ENCODE peak calls at places on chromosomes 6 and 20, in five cellular contexts. One of them, this sample, is unnamed.

GRCh38 chr6:93282521-93283031 is 136.8 kb downstream of the EPHA7 start:
- DNase-seq in HEK293T: no peak
- DNase-seq in NT2/D1: no peak
- DNase-seq in GM12878: no peak
- DNase-seq in HepG2: no peak
- DNase-seq in this sample: no peak

GRCh38 chr6:130324657-130325056 is 41.2 kb upstream of the TMEM200A start:
- DNase-seq in HEK293T: no peak
- DNase-seq in NT2/D1: no peak
- DNase-seq in GM12878: no peak
- DNase-seq in HepG2: no peak
- DNase-seq in this sample: no peak

GRCh38 chr20:61933951-61934715 is 131.5 kb downstream of the TAF4 start:
- DNase-seq in HEK293T: no peak
- DNase-seq in NT2/D1: no peak
- DNase-seq in GM12878: no peak
- DNase-seq in HepG2: no peak
- DNase-seq in this sample: peak

GRCh38 chr6:139367810-139368321 is 6.6 kb downstream of the CITED2 start:
- DNase-seq in HEK293T: no peak
- DNase-seq in NT2/D1: peak
- DNase-seq in GM12878: no peak
- DNase-seq in HepG2: no peak
- DNase-seq in this sample: peak

GRCh38 chr6:33136310-33136895 is 55.9 kb downstream of the COL11A2 start:
- DNase-seq in HEK293T: no peak
- DNase-seq in NT2/D1: no peak
- DNase-seq in GM12878: no peak
- DNase-seq in HepG2: no peak
- DNase-seq in this sample: no peak

GRCh38 chr6:125794342-125795137 is 3.8 kb downstream of the NCOA7 start:
- DNase-seq in HEK293T: no peak
- DNase-seq in NT2/D1: no peak
- DNase-seq in GM12878: no peak
- DNase-seq in HepG2: no peak
- DNase-seq in this sample: no peak

GRCh38 chr20:32820000-32820697 is 395 bp downstream of the MAPRE1 start:
- DNase-seq in HEK293T: peak
- DNase-seq in NT2/D1: no peak
- DNase-seq in GM12878: no peak
- DNase-seq in HepG2: peak
- DNase-seq in this sample: peak

GRCh38 chr6:111566222-111566717 is 39.4 kb downstream of the TRAF3IP2 start:
- DNase-seq in HEK293T: no peak
- DNase-seq in NT2/D1: no peak
- DNase-seq in GM12878: no peak
- DNase-seq in HepG2: no peak
- DNase-seq in this sample: no peak

GRCh38 chr20:23273776-23274175 is 76.8 kb upstream of the NXT1 start:
- DNase-seq in HEK293T: no peak
- DNase-seq in NT2/D1: no peak
- DNase-seq in GM12878: no peak
- DNase-seq in HepG2: no peak
- DNase-seq in this sample: no peak

GRCh38 chr6:57177545-57178225 is 5.6 kb downstream of the BAG2 start:
- DNase-seq in HEK293T: no peak
- DNase-seq in NT2/D1: no peak
- DNase-seq in GM12878: no peak
- DNase-seq in HepG2: no peak
- DNase-seq in this sample: no peak
- TF ChIP-seq SUZ12 in HEK293T: no peak
- TF ChIP-seq SUZ12 in NT2/D1: no peak
- TF ChIP-seq SUZ12 in GM12878: no peak
- TF ChIP-seq SUZ12 in HepG2: no peak
- TF ChIP-seq SUZ12 in this sample: no peak

GRCh38 chr6:36195471-36196048 is 984 bp upstream of the BRPF3 start:
- DNase-seq in HEK293T: no peak
- DNase-seq in NT2/D1: no peak
- DNase-seq in GM12878: no peak
- DNase-seq in HepG2: no peak
- DNase-seq in this sample: no peak

GRCh38 chr6:36198986-36199385 is 2.4 kb downstream of the BRPF3 start:
- DNase-seq in HEK293T: no peak
- DNase-seq in NT2/D1: no peak
- DNase-seq in GM12878: no peak
- DNase-seq in HepG2: no peak
- DNase-seq in this sample: no peak

GRCh38 chr6:36196880-36197548 is 470 bp downstream of the BRPF3 start:
- DNase-seq in HEK293T: peak
- DNase-seq in NT2/D1: peak
- DNase-seq in GM12878: peak
- DNase-seq in HepG2: peak
- DNase-seq in this sample: peak

GRCh38 chr6:36196049-36196879 is at the start of gene BRPF3:
- DNase-seq in HEK293T: peak
- DNase-seq in NT2/D1: peak
- DNase-seq in GM12878: no peak
- DNase-seq in HepG2: peak
- DNase-seq in this sample: peak

GRCh38 chr6:36197739-36198221 is 1.2 kb downstream of the BRPF3 start:
- DNase-seq in HEK293T: no peak
- DNase-seq in NT2/D1: no peak
- DNase-seq in GM12878: no peak
- DNase-seq in HepG2: no peak
- DNase-seq in this sample: no peak
- TF ChIP-seq SUZ12 in HEK293T: no peak
- TF ChIP-seq SUZ12 in NT2/D1: no peak
- TF ChIP-seq SUZ12 in GM12878: no peak
- TF ChIP-seq SUZ12 in HepG2: no peak
- TF ChIP-seq SUZ12 in this sample: no peak

DNA sequence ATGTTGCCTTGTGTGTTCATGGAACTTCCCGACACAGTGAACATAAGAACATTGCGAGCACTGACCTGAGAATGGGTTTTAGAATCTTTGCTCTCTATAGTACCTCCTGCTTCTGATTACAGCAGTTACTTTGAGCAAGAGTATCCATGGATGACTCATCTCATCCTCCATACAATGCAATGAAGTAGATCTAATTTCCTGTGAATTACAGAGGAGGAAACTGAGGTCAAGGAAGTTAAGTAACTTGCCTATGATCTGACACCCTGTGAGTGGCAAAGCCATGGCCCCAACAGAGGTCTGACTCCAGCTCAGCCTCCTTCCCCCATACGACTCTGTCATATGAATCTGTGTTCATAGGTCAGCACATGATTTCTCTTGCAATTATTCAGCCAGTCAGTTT is 518.1 kb downstream of the TFAP2A start:
- DNase-seq in HEK293T: no peak
- DNase-seq in NT2/D1: no peak
- DNase-seq in GM12878: no peak
- DNase-seq in HepG2: no peak
- DNase-seq in this sample: no peak
- TF ChIP-seq SUZ12 in HEK293T: no peak
- TF ChIP-seq SUZ12 in NT2/D1: no peak
- TF ChIP-seq SUZ12 in GM12878: no peak
- TF ChIP-seq SUZ12 in HepG2: no peak
- TF ChIP-seq SUZ12 in this sample: no peak

GRCh38 chr6:31907158-31907813 is 5.4 kb upstream of the ZBTB12 start:
- DNase-seq in HEK293T: no peak
- DNase-seq in NT2/D1: no peak
- DNase-seq in GM12878: no peak
- DNase-seq in HepG2: peak
- DNase-seq in this sample: no peak
- TF ChIP-seq SUZ12 in HEK293T: no peak
- TF ChIP-seq SUZ12 in NT2/D1: no peak
- TF ChIP-seq SUZ12 in GM12878: no peak
- TF ChIP-seq SUZ12 in HepG2: no peak
- TF ChIP-seq SUZ12 in this sample: no peak